ENCODE peak calls at places on chromosomes 12 and 14, in nine cellular contexts. O, Z, Y, V, E, U, J, T and R are unnamed samples.

GRCh38 chr12:75599061-75599460 is 87.7 kb upstream of the KRR1 start:
- DNase-seq in O (no peak), Z (peak; percentile 11), Y (no peak), V (no peak), E (no peak), U (no peak), J (no peak), T (no peak), R (no peak)

GRCh38 chr14:52789118-52789517 is 2.3 kb downstream of the GNPNAT1 start:
- DNase-seq in O (no peak), Z (no peak), Y (no peak), V (no peak), E (no peak), U (no peak), J (no peak), T (no peak), R (no peak)

GRCh38 chr14:36773558-36773957 is 111.9 kb downstream of the PAX9 start:
- DNase-seq in O (no peak), Z (peak; percentile 16), Y (no peak), V (no peak), E (no peak), U (no peak), J (no peak), T (no peak), R (peak; percentile 15)

GRCh38 chr14:20485900-20486299 is 16.7 kb downstream of the PNP start:
- DNase-seq in O (no peak), Z (no peak), Y (no peak), V (no peak), E (no peak), U (no peak), J (no peak), T (peak; percentile 43), R (no peak)

GRCh38 chr12:69007858-69008314 is 74.9 kb upstream of the CPM start:
- DNase-seq in O (no peak), Z (no peak), Y (no peak), V (no peak), E (no peak), U (no peak), J (no peak), T (peak; percentile 32), R (no peak)

GRCh38 chr14:22993517-22993916 is 11.2 kb upstream of the AJUBA start:
- DNase-seq in O (no peak), Z (no peak), Y (no peak), V (no peak), E (no peak), U (no peak), J (no peak), T (peak; percentile 31), R (no peak)

GRCh38 chr12:46406352-46407027 is 33.9 kb upstream of the SLC38A2 start:
- DNase-seq in O (no peak), Z (peak; percentile 20), Y (no peak), V (no peak), E (no peak), U (no peak), J (no peak), T (no peak), R (no peak)

GRCh38 chr12:107645630-107646333 is 39.8 kb upstream of the PWP1 start:
- DNase-seq in O (no peak), Z (peak; percentile 66), Y (no peak), V (no peak), E (no peak), U (no peak), J (no peak), T (no peak), R (no peak)

GRCh38 chr12:56590237-56590830 is 39.8 kb downstream of the BAZ2A start:
- DNase-seq in O (no peak), Z (peak; percentile 20), Y (no peak), V (no peak), E (peak; percentile 14), U (no peak), J (peak; percentile 37), T (peak; percentile 47), R (no peak)

GRCh38 chr14:59358105-59358504 is 107.1 kb downstream of the GPR135 start:
- DNase-seq in O (no peak), Z (peak; percentile 75), Y (no peak), V (no peak), E (peak; percentile 92), U (peak; percentile 48), J (no peak), T (peak; percentile 45), R (peak; percentile 36)